ENCODE peak calls at places on chromosomes 13 and 19, in six cellular contexts. B is activated CD4-positive, alpha-beta T cell treated with anti-CD3 and anti-CD28 coated beads for 24 hours; S is WERI-Rb-1; G is left ventricle myocardium inferior; K is KG1; I is Karpas-422. E is an unnamed sample.

GRCh38 chr13:46559272-46559805 is 6.4 kb downstream of the LRCH1 start:
- DNase-seq in K (no peak), G (no peak), I (no peak), B (no peak), S (no peak), E (no peak)

GRCh38 chr13:101474419-101474957 is 22.0 kb downstream of the ITGBL1 start:
- DNase-seq in G (no peak), S (peak), B (no peak), I (peak), K (no peak), E (peak)

GRCh38 chr19:47243776-47244547 is 12.4 kb upstream of the CCDC9 start:
- DNase-seq in G (peak), B (peak), K (peak), S (peak), I (peak), E (peak)

GRCh38 chr13:74346960-74347359 is 212.8 kb upstream of the KLF12 start:
- DNase-seq in B (no peak), G (no peak), I (no peak), K (no peak), S (peak), E (no peak)

GRCh38 chr19:35673121-35673804 is 6.9 kb downstream of the UPK1A start:
- DNase-seq in I (no peak), B (peak), G (peak), S (no peak), K (no peak), E (peak)

GRCh38 chr19:33440682-33441081 is 67.2 kb downstream of the CEBPG start:
- DNase-seq in B (no peak), G (peak), K (no peak), S (no peak), I (no peak), E (no peak)

GRCh38 chr13:104584481-104584880 is 1518.3 kb upstream of the SLC10A2 start:
- DNase-seq in K (no peak), B (no peak), G (no peak), S (no peak), I (no peak), E (no peak)

GRCh38 chr13:20702945-20703784 is at the start of gene IL17D:
- DNase-seq in B (no peak), K (peak), G (no peak), I (peak), S (peak), E (no peak)

GRCh38 chr19:45767881-45768643 is 990 bp downstream of the SIX5 start:
- DNase-seq in S (peak), K (no peak), I (no peak), B (no peak), G (peak), E (no peak)

GRCh38 chr19:46385636-46386035 is 27.7 kb downstream of the CCDC8 start:
- DNase-seq in K (no peak), S (no peak), B (no peak), G (no peak), I (no peak), E (no peak)

GRCh38 chr19:1250374-1251232 is 2.2 kb downstream of the MIDN start:
- DNase-seq in G (peak), K (no peak), S (peak), I (peak), B (no peak), E (no peak)

GRCh38 chr19:42021185-42021584 is 27.2 kb upstream of the ATP1A3 start:
- DNase-seq in I (no peak), K (no peak), B (no peak), G (no peak), S (no peak), E (no peak)

GRCh38 chr13:40261361-40261760 is 405.1 kb downstream of the FOXO1 start:
- DNase-seq in I (no peak), G (no peak), S (no peak), K (no peak), B (no peak), E (no peak)

GRCh38 chr19:40398417-40399056 is 8.6 kb upstream of the HIPK4 start:
- DNase-seq in I (no peak), K (no peak), G (peak), B (peak), S (no peak), E (no peak)

GRCh38 chr13:77981191-77981925 is 62.7 kb upstream of the EDNRB start:
- DNase-seq in K (no peak), I (no peak), G (no peak), S (no peak), B (no peak), E (no peak)

GRCh38 chr19:3056454-3057016 is 5.8 kb downstream of the TLE5 start:
- DNase-seq in B (no peak), S (no peak), I (no peak), G (no peak), K (no peak), E (peak)

GRCh38 chr13:51666316-51666715 is 82.1 kb downstream of the WDFY2 start:
- DNase-seq in G (no peak), K (no peak), S (no peak), I (no peak), B (no peak), E (peak)

GRCh38 chr19:1027020-1027952 is 878 bp downstream of the CNN2 start:
- DNase-seq in B (no peak), G (peak), I (peak), S (peak), K (peak), E (peak)

GRCh38 chr13:110347535-110348308 is 40.6 kb downstream of the COL4A2 start:
- DNase-seq in G (peak), B (no peak), S (no peak), I (no peak), K (no peak), E (peak)

GRCh38 chr19:12550951-12551832 is at the start of gene ZNF564:
- DNase-seq in B (peak), K (peak), S (peak), G (peak), I (peak), E (peak)

GRCh38 chr19:42091300-42092266 is 15.6 kb downstream of the ZNF574 start:
- DNase-seq in G (no peak), S (no peak), K (no peak), I (peak), B (no peak), E (peak)

GRCh38 chr19:46746281-46746965 is at the start of gene STRN4:
- DNase-seq in K (peak), G (peak), I (peak), S (peak), B (peak), E (peak)

GRCh38 chr13:33934343-33934742 is 116.4 kb downstream of the RFC3 start:
- DNase-seq in I (no peak), B (no peak), S (no peak), G (no peak), K (no peak), E (no peak)

GRCh38 chr19:39827216-39827615 is 6.7 kb downstream of the DYRK1B start:
- DNase-seq in B (no peak), S (no peak), K (no peak), I (no peak), G (no peak), E (no peak)

GRCh38 chr19:1276620-1277007 is 1.3 kb downstream of the FAM174C start:
- DNase-seq in I (no peak), S (no peak), B (no peak), K (no peak), G (no peak), E (no peak)

GRCh38 chr13:40060318-40061007 is 405.0 kb downstream of the COG6 start:
- DNase-seq in S (no peak), I (peak), B (peak), G (peak), K (no peak), E (no peak)

GRCh38 chr13:111267205-111267604 is 53.2 kb upstream of the TEX29 start:
- DNase-seq in K (no peak), G (no peak), S (no peak), B (no peak), I (no peak), E (peak)

GRCh38 chr13:50892162-50892944 is 17.2 kb upstream of the RNASEH2B start:
- DNase-seq in K (peak), S (peak), I (no peak), G (no peak), B (no peak), E (no peak)

GRCh38 chr19:7793493-7793892 is 30.4 kb downstream of the CLEC4M start:
- DNase-seq in S (no peak), I (no peak), K (no peak), B (no peak), G (no peak), E (no peak)

GRCh38 chr19:15727724-15728123 is at the start of gene OR10H2:
- DNase-seq in S (no peak), I (no peak), B (no peak), K (no peak), G (no peak), E (no peak)